ENCODE peak calls at places on chromosomes 6 and 20, in ten cellular contexts. N is neuronal stem cell; K is effector memory CD4-positive, alpha-beta T cell; W is thoracic aorta; R is spleen; L is Peyer's patch; E is H1; U is heart right ventricle; H is left ventricle myocardium inferior; J is ovary. D is an unnamed sample.
A peak's percentile ranks its signal among the peaks of the same experiment; 100 is the strongest.

GRCh38 chr6:92759195-92759594 is 660.2 kb downstream of the EPHA7 start:
- DNase-seq in R (no peak), W (no peak), K (no peak), H (no peak), J (no peak), U (no peak), L (no peak), E (no peak), N (no peak), D (no peak)

GRCh38 chr6:160583805-160584204 is 80.3 kb downstream of the LPA start:
- DNase-seq in E (no peak), U (no peak), R (no peak), H (no peak), L (no peak), J (no peak), N (no peak), W (no peak), K (no peak), D (no peak)

GRCh38 chr20:57638173-57638894 is 18.1 kb upstream of the ZBP1 start:
- DNase-seq in E (no peak), R (no peak), H (no peak), L (no peak), K (no peak), J (no peak), U (no peak), N (no peak), W (no peak), D (no peak)

GRCh38 chr20:64203037-64203777 is 39.0 kb downstream of the MYT1 start:
- DNase-seq in J (no peak), N (peak; percentile 30), L (no peak), H (no peak), U (no peak), K (no peak), R (no peak), W (no peak), E (no peak), D (no peak)

GRCh38 chr6:125747589-125748533 is 1.6 kb upstream of the HEY2 start:
- DNase-seq in H (peak; percentile 51), W (no peak), N (peak; percentile 36), J (peak; percentile 61), U (peak; percentile 48), L (peak; percentile 62), R (peak; percentile 88), E (no peak), K (no peak), D (peak; percentile 37)

GRCh38 chr6:67952121-67952520 is 683.0 kb upstream of the ADGRB3 start:
- DNase-seq in R (no peak), W (no peak), J (no peak), U (no peak), L (no peak), K (no peak), N (no peak), E (no peak), H (no peak), D (no peak)

GRCh38 chr20:19071442-19071717 is 141.1 kb upstream of the SLC24A3 start:
- DNase-seq in R (no peak), U (no peak), K (no peak), W (no peak), N (no peak), E (no peak), L (no peak), J (no peak), H (no peak), D (no peak)

GRCh38 chr6:139757766-139758655 is 383.6 kb upstream of the CITED2 start:
- DNase-seq in L (no peak), E (no peak), J (no peak), W (no peak), R (no peak), N (no peak), K (no peak), H (no peak), U (no peak), D (no peak)

GRCh38 chr20:1333462-1334369 is 4.8 kb upstream of the SDCBP2 start:
- DNase-seq in U (no peak), R (peak; percentile 27), L (peak; percentile 36), K (no peak), W (no peak), E (no peak), H (no peak), N (no peak), J (no peak), D (no peak)

GRCh38 chr20:15895126-15895525 is 678.1 kb downstream of the KIF16B start:
- DNase-seq in H (no peak), N (no peak), L (no peak), E (no peak), R (no peak), J (no peak), K (no peak), U (no peak), W (no peak), D (no peak)

GRCh38 chr20:54091120-54091480 is 20.7 kb upstream of the BCAS1 start:
- DNase-seq in U (no peak), W (no peak), L (no peak), K (no peak), J (no peak), N (no peak), H (no peak), E (no peak), R (no peak), D (no peak)

GRCh38 chr6:113659762-113660404 is 197.3 kb upstream of the MARCKS start:
- DNase-seq in K (no peak), U (no peak), R (no peak), L (no peak), J (no peak), W (no peak), N (no peak), H (no peak), E (no peak), D (no peak)

GRCh38 chr20:45363611-45364492 is 896 bp downstream of the SYS1 start:
- DNase-seq in K (no peak), J (no peak), L (no peak), E (no peak), N (no peak), R (no peak), H (no peak), U (no peak), W (no peak), D (no peak)

GRCh38 chr6:21931641-21932335 is 338.2 kb downstream of the SOX4 start:
- DNase-seq in W (no peak), R (no peak), U (no peak), E (no peak), H (no peak), J (no peak), L (no peak), K (no peak), N (no peak), D (no peak)

GRCh38 chr6:110017946-110018345 is 39.8 kb downstream of the GPR6 start:
- DNase-seq in R (no peak), H (no peak), U (no peak), W (no peak), K (no peak), J (no peak), E (no peak), N (no peak), L (no peak), D (no peak)

GRCh38 chr6:110017306-110017705 is 39.2 kb downstream of the GPR6 start:
- DNase-seq in J (no peak), E (no peak), W (no peak), K (no peak), N (no peak), R (no peak), H (no peak), U (no peak), L (no peak), D (no peak)

GRCh38 chr6:110020888-110021287 is 42.8 kb downstream of the GPR6 start:
- DNase-seq in J (no peak), W (no peak), H (no peak), U (no peak), L (no peak), R (no peak), E (no peak), K (no peak), N (no peak), D (peak; percentile 4)

GRCh38 chr6:110015206-110015605 is 37.1 kb downstream of the GPR6 start:
- DNase-seq in H (no peak), K (no peak), E (no peak), W (no peak), L (no peak), N (no peak), R (no peak), J (no peak), U (no peak), D (no peak)

DNA sequence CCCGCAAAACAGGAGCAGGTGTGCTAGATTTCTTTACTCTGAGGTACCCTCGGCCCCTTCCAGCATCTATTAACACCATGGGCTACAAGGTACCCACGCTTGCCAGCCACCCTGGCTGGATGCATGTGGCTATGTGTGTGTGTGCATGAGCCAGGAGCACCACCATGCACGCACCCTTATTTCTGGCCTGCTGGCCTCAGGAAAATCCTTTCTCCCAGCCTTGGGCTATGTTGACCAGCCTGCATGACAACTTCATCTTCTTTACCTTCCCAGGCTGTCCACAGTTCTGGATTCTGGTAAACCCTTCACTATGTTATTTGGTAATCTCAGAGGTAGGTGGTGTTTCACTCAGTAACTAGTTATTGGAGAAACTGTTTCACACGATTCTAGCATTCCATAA is 40.4 kb downstream of the GPR6 start:
- DNase-seq in N (no peak), K (no peak), U (no peak), J (no peak), R (no peak), L (no peak), W (no peak), E (no peak), H (no peak), D (no peak)
- H3K27ac ChIP-seq in N (no peak overlapping the region), K (no peak overlapping the region), U (no peak overlapping the region), J (no peak overlapping the region), R (no peak overlapping the region), L (no peak overlapping the region), W (no peak overlapping the region), E (no peak overlapping the region), H (no peak overlapping the region), D (no peak overlapping the region)

GRCh38 chr6:316753-317038 is 24.4 kb downstream of the DUSP22 start:
- DNase-seq in W (no peak), E (no peak), N (no peak), L (no peak), R (no peak), J (no peak), U (no peak), H (no peak), K (no peak), D (no peak)
- H3K9me3 ChIP-seq in W (no peaks in the 10 kb centered on the region), E (peaks cover 32% of the 10 kb centered on the region), N (peaks cover 51% of the 10 kb centered on the region), L (no peaks in the 10 kb centered on the region), R (no peaks in the 10 kb centered on the region), J (no peaks in the 10 kb centered on the region), U (no peaks in the 10 kb centered on the region), H (no peaks in the 10 kb centered on the region), K (no peaks in the 10 kb centered on the region), D (no peaks in the 10 kb centered on the region)

DNA sequence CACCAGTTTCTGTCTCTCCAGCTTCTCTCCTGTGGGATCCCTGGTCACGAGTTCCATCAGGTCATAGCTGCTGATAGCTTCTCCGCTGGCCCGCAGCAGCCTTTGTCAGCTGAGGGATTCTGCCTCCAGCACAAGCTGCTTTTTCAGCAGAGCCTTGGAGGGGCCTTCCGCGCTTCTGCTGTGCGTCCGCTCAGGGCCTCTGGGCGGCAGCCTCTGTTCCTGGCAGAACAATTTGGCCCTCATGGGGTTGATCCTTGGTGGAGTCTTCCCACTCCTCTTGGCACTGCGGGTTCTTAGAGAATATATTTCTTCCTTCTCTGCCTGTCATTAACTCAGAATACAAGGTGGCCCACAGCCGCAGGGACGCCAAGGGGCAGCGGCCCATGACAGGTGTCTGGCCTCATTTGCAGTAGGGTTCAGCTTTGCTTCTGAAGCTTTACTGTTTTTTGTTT is 158.8 kb downstream of the DTNBP1 start:
- DNase-seq in H (peak; percentile 78), W (no peak), U (peak; percentile 47), R (peak; percentile 47), J (peak; percentile 59), L (peak; percentile 45), E (no peak), K (no peak), N (no peak), D (no peak)
- H3K4me3 ChIP-seq in H (peak overlapping the region; percentile 57), W (peak overlapping the region; percentile 65), U (peak overlapping the region; percentile 39), R (no peak overlapping the region), J (no peak overlapping the region), L (no peak overlapping the region), E (no peak overlapping the region), K (no peak overlapping the region), N (no peak overlapping the region), D (no peak overlapping the region)

GRCh38 chr6:33747823-33748222 is 1.1 kb upstream of the IP6K3 start:
- DNase-seq in K (no peak), J (no peak), R (no peak), E (no peak), L (no peak), N (no peak), H (no peak), U (no peak), W (no peak), D (no peak)
- H3K27ac ChIP-seq in K (no peak overlapping the region), J (no peak overlapping the region), R (no peak overlapping the region), E (no peak overlapping the region), L (peak overlapping the region; percentile 82), N (no peak overlapping the region), H (peak overlapping the region; percentile 95), U (no peak overlapping the region), W (no peak overlapping the region), D (no peak overlapping the region)